ENCODE peak calls at places on chromosomes 12 and 14, in ten cellular contexts. Q, J, P, E, A, H, B, N, W and L are unnamed samples.

GRCh38 chr14:92680781-92681650 is 67.4 kb downstream of the LGMN start:
- DNase-seq in W (peak), A (peak), H (peak), N (peak), E (peak), P (peak), J (peak), B (peak), Q (peak), L (peak)

GRCh38 chr12:52010692-52011601 is 4.2 kb downstream of the TAMALIN start:
- DNase-seq in B (no peak), E (peak), W (no peak), Q (no peak), N (no peak), J (no peak), H (no peak), A (peak), P (peak), L (no peak)

GRCh38 chr14:54738009-54738408 is 164.6 kb downstream of the GCH1 start:
- DNase-seq in B (no peak), Q (no peak), A (no peak), H (no peak), P (no peak), W (no peak), E (no peak), J (no peak), N (no peak), L (no peak)

GRCh38 chr12:53935562-53936341 is 2.9 kb upstream of the HOXC13 start:
- DNase-seq in N (no peak), J (no peak), Q (peak), H (no peak), A (no peak), P (no peak), W (no peak), B (no peak), E (no peak), L (no peak)

GRCh38 chr12:106642991-106643390 is 60.2 kb downstream of the RFX4 start:
- DNase-seq in N (no peak), E (no peak), J (no peak), Q (no peak), A (no peak), W (no peak), H (no peak), B (no peak), P (no peak), L (no peak)

GRCh38 chr12:42143401-42144173 is 1.1 kb downstream of the GXYLT1 start:
- DNase-seq in N (peak), W (no peak), P (no peak), Q (peak), E (no peak), A (no peak), J (no peak), H (no peak), B (no peak), L (peak)

GRCh38 chr12:111443586-111443985 is 37.9 kb downstream of the SH2B3 start:
- DNase-seq in P (no peak), A (no peak), H (no peak), N (no peak), B (peak), W (peak), J (peak), Q (no peak), E (no peak), L (no peak)

GRCh38 chr14:96502621-96503251 is 554 bp downstream of the PAPOLA start:
- DNase-seq in P (no peak), N (peak), W (peak), J (peak), A (peak), H (peak), Q (no peak), B (peak), E (peak), L (peak)

GRCh38 chr12:74415633-74416032 is 122.0 kb upstream of the ATXN7L3B start:
- DNase-seq in E (peak), N (peak), P (no peak), W (no peak), Q (peak), A (no peak), J (peak), B (no peak), H (no peak), L (peak)

GRCh38 chr14:36553650-36554260 is 28.7 kb downstream of the NKX2-8 start:
- DNase-seq in J (peak), H (no peak), A (no peak), B (no peak), Q (peak), W (no peak), E (peak), P (no peak), N (peak), L (peak)

GRCh38 chr12:46082473-46082872 is 92.1 kb upstream of the SCAF11 start:
- DNase-seq in J (no peak), N (no peak), B (no peak), E (no peak), Q (no peak), H (no peak), A (no peak), P (no peak), W (no peak), L (no peak)